ENCODE peak calls at places on chromosomes 3 and 15, in five cellular contexts. Y, W, I, M and K are unnamed samples.

GRCh38 chr3:59862686-59863085 is 812.9 kb upstream of the CFAP20DC start:
- DNase-seq in I (no peak), W (no peak), Y (no peak), M (no peak), K (no peak)

GRCh38 chr3:51269466-51269865 is 115.6 kb upstream of the MANF start:
- DNase-seq in M (no peak), Y (peak; percentile 8), W (no peak), I (no peak), K (no peak)

GRCh38 chr15:92606126-92606835 is 49.3 kb downstream of the FAM174B start:
- DNase-seq in W (no peak), I (no peak), M (peak; percentile 40), Y (no peak), K (peak; percentile 50)

GRCh38 chr3:110909824-110910223 is 161.8 kb upstream of the NECTIN3 start:
- DNase-seq in W (no peak), Y (no peak), M (no peak), I (no peak), K (no peak)

GRCh38 chr3:46065294-46065705 is 38.0 kb upstream of the XCR1 start:
- DNase-seq in I (peak; percentile 17), Y (no peak), W (no peak), M (no peak), K (no peak)

GRCh38 chr15:101047301-101047781 is 128.2 kb downstream of the LRRK1 start:
- DNase-seq in I (peak; percentile 4), M (peak; percentile 43), Y (no peak), W (peak; percentile 29), K (no peak)

GRCh38 chr3:108322352-108322751 is 26.0 kb downstream of the HHLA2 start:
- DNase-seq in W (no peak), I (no peak), M (no peak), Y (no peak), K (no peak)

GRCh38 chr3:194104041-194104751 is 31.8 kb upstream of the HES1 start:
- DNase-seq in M (no peak), W (no peak), Y (no peak), I (peak; percentile 90), K (no peak)

GRCh38 chr3:59286791-59287531 is 237.1 kb upstream of the CFAP20DC start:
- DNase-seq in Y (no peak), W (no peak), I (no peak), M (no peak), K (no peak)

GRCh38 chr3:70543493-70543892 is 231.1 kb upstream of the MDFIC2 start:
- DNase-seq in M (no peak), W (no peak), I (no peak), Y (no peak), K (no peak)

GRCh38 chr3:6679510-6679909 is 181.4 kb upstream of the GRM7 start:
- DNase-seq in W (no peak), M (no peak), I (no peak), Y (no peak), K (no peak)

GRCh38 chr3:11803977-11804903 is 42.4 kb downstream of the TAMM41 start:
- DNase-seq in M (no peak), Y (peak; percentile 65), W (no peak), I (peak; percentile 57), K (no peak)

GRCh38 chr15:95770191-95770590 is 560.3 kb upstream of the NR2F2 start:
- DNase-seq in M (no peak), I (no peak), Y (no peak), W (no peak), K (no peak)

GRCh38 chr3:135238866-135239434 is 443.9 kb downstream of the EPHB1 start:
- DNase-seq in M (no peak), Y (no peak), W (no peak), I (peak; percentile 54), K (no peak)

GRCh38 chr3:169387751-169388696 is 275.5 kb downstream of the MECOM start:
- DNase-seq in Y (peak; percentile 1), M (peak; percentile 65), W (no peak), I (no peak), K (peak; percentile 70)

GRCh38 chr3:190378240-190378891 is 9.6 kb upstream of the CLDN16 start:
- DNase-seq in M (no peak), W (no peak), Y (peak; percentile 48), I (no peak), K (no peak)

GRCh38 chr15:58731756-58732535 is 17.6 kb downstream of the ADAM10 start:
- DNase-seq in Y (peak; percentile 28), W (no peak), I (no peak), M (no peak), K (no peak)

GRCh38 chr15:35321926-35322325 is 224.0 kb downstream of the DPH6 start:
- DNase-seq in Y (no peak), M (no peak), I (no peak), W (no peak), K (no peak)

GRCh38 chr3:44055951-44056350 is 185.7 kb upstream of the TOPAZ1 start:
- DNase-seq in W (no peak), Y (no peak), I (no peak), M (no peak), K (no peak)

GRCh38 chr3:65992106-65992505 is 46.6 kb downstream of the MAGI1 start:
- DNase-seq in W (no peak), Y (no peak), M (no peak), I (no peak), K (no peak)

GRCh38 chr3:156373654-156374053 is 181.3 kb downstream of the SSR3 start:
- DNase-seq in I (no peak), W (no peak), M (no peak), Y (no peak), K (no peak)

GRCh38 chr15:40010681-40011080 is 28.3 kb downstream of the SRP14 start:
- DNase-seq in I (peak; percentile 37), W (no peak), M (no peak), Y (no peak), K (no peak)

GRCh38 chr3:129433565-129433964 is 5.1 kb upstream of the EFCAB12 start:
- DNase-seq in M (no peak), Y (no peak), W (no peak), I (no peak), K (no peak)

GRCh38 chr3:129434140-129434539 is 5.6 kb downstream of the MBD4 start:
- DNase-seq in W (no peak), Y (no peak), M (no peak), I (no peak), K (no peak)

GRCh38 chr3:129432671-129433070 is 4.2 kb upstream of the EFCAB12 start:
- DNase-seq in W (no peak), I (no peak), M (no peak), Y (no peak), K (no peak)

GRCh38 chr3:129432036-129432435 is 3.6 kb upstream of the EFCAB12 start:
- DNase-seq in M (no peak), Y (no peak), W (no peak), I (no peak), K (no peak)

DNA sequence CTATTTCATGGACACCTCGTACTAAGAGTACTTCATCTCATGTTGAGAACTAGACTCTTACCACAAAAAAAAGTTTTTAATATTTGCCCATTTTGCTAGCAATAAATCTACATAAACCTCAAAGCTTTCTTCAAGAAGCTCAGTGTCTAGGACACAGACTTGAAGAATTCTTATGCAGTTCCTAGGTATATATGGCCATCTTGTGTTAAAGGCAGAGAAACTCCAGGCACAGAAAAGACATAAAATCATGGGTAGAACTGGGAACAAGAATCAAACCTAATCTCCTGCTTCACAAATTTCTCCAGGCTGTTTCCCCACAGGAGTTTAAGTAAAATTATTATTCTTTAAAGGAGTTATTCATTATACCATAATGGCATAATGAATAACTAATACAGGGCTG is 4.4 kb downstream of the MBD4 start:
- DNase-seq in W (no peak), M (no peak), I (no peak), Y (no peak), K (no peak)
- TF ChIP-seq CTCF in W (no peak), M (no peak), I (peak; percentile 6), Y (no peak), K (no peak)

GRCh38 chr3:183099838-183100204 is 525 bp upstream of the MCCC1 start:
- DNase-seq in W (no peak), I (no peak), M (no peak), Y (no peak), K (no peak)

GRCh38 chr3:183100376-183100775 is 1.1 kb upstream of the MCCC1 start:
- DNase-seq in Y (peak; percentile 31), M (no peak), W (no peak), I (no peak), K (no peak)

GRCh38 chr3:183094711-183095110 is 4.6 kb downstream of the MCCC1 start:
- DNase-seq in W (no peak), Y (no peak), I (no peak), M (no peak), K (no peak)

GRCh38 chr3:183098538-183099025 is 714 bp downstream of the MCCC1 start:
- DNase-seq in Y (no peak), I (no peak), M (no peak), W (no peak), K (no peak)

DNA sequence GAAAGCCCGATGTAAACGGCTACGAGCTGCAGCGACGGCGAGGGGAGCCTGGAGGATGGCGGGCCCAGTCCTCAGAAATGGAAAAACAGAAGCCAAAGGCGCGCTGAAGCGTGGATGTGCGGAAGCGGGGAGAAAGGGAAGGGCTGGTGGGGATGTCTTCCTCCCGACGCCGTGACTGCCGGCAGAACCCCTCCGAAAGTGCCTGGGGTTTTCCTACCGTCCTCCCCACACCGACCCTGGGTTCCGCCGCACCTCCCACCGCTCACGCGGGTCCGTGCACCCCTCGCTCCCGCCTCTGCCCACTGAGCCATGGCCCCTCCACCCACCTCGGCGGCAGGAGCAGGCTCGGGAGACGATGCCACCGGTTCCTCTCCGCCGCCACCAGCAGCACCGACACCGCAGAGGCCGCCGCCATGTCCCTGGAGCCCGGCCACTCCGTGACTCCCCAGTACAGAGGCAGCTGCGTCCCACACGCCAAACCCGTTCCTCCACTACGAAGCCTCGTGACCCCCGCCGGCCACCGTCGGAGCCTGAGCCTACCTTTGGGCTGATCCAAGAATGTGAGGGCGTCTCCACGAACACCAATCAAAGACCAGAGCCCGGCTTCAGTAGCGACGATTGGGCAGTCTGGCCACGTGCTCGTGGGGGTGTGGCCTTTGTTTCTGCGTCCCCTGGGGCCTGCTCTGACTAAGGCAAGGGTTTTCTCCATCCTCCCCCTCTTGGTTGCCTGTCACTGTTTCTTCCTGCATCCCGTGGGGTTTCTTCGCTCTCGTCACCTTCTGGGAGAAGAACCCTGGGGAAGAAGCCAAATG is at the start of gene MCCC1:
- DNase-seq in M (peak; percentile 99), W (peak; percentile 96), I (peak; percentile 97), Y (peak; percentile 97), K (peak; percentile 98)
- TF ChIP-seq EP300 in M (no peak), W (peak; percentile 7), I (peak; percentile 65), Y (no peak), K (peak; percentile 98)

GRCh38 chr3:31971607-31972006 is 9.5 kb downstream of the OSBPL10 start:
- DNase-seq in Y (no peak), W (no peak), M (no peak), I (no peak), K (no peak)
- H3K4me1 ChIP-seq in Y (peaks cover 42% of the 10 kb centered on the region), W (peaks cover 1% of the 10 kb centered on the region), M (peaks cover 28% of the 10 kb centered on the region), I (no peaks in the 10 kb centered on the region), K (peaks cover 37% of the 10 kb centered on the region)

DNA sequence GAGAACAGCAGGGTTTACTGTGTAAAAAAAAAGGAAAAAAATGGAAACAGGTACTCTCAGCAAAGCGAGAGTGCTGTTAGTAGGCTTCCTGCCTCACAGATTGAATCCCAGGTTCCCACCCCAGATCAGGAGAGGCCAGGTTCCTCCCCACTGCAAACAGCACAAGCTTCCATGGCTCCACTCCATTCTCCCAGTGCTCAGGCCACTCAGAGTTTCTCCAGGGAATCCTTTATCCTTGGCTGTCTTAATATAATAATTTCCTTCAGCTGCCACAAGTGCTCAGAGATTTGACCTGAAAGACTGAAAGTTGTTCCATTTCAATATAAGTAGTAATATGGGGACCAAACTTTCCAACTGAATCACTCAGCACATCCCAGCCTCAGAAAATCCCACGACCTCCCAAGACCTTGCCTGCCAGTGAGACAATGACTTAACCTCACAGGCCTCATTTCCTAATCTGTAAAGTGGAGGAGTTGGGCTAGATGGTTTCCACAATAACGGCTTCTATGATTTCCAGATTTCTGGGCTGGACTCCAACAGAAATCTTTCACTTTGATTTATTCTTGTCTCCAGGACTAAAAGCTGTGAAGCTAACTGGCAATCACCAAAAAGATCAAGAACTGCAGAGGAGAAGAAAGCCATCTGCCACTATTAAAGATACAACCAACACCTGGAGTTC is 289.6 kb downstream of the NEK10 start:
- DNase-seq in M (no peak), I (no peak), W (no peak), Y (no peak), K (no peak)
- TF ChIP-seq CTCF in M (no peak), I (no peak), W (no peak), Y (no peak), K (no peak)